ENCODE peak calls at places on chromosome 17, in eight cellular contexts. P, W, H, E, Z, N, Y and X are unnamed samples.

GRCh38 chr17:50559674-50560184 is 786 bp upstream of the CACNA1G start:
- DNase-seq in Z (peak), P (no peak), Y (peak), W (no peak), H (peak), N (peak), E (no peak), X (no peak)

GRCh38 chr17:40168262-40168832 is 8.9 kb upstream of the RAPGEFL1 start:
- DNase-seq in Z (peak), N (peak), H (no peak), W (no peak), P (peak), E (no peak), Y (peak), X (peak)

GRCh38 chr17:1726626-1727257 is 2.2 kb downstream of the WDR81 start:
- DNase-seq in H (peak), W (no peak), N (no peak), Y (no peak), Z (no peak), P (no peak), E (no peak), X (no peak)

GRCh38 chr17:67347826-67348225 is 18.6 kb downstream of the PSMD12 start:
- DNase-seq in Z (no peak), P (no peak), E (no peak), H (no peak), Y (no peak), N (no peak), W (no peak), X (no peak)

GRCh38 chr17:33725675-33726271 is 432.7 kb upstream of the ASIC2 start:
- DNase-seq in H (no peak), Y (peak), E (no peak), W (no peak), Z (peak), N (peak), P (no peak), X (no peak)

GRCh38 chr17:40480501-40481003 is 20.9 kb downstream of the TNS4 start:
- DNase-seq in H (peak), Y (no peak), W (no peak), Z (peak), N (peak), P (no peak), E (peak), X (peak)

GRCh38 chr17:3527896-3528603 is 29.6 kb downstream of the TRPV3 start:
- DNase-seq in P (no peak), Y (no peak), Z (no peak), E (no peak), W (no peak), H (no peak), N (peak), X (no peak)

GRCh38 chr17:8556074-8556473 is 74.5 kb downstream of the MYH10 start:
- DNase-seq in Y (no peak), P (no peak), N (peak), W (no peak), H (no peak), E (no peak), Z (peak), X (no peak)

GRCh38 chr17:75783069-75783783 is 1.4 kb upstream of the UNK start:
- DNase-seq in Z (peak), Y (no peak), P (no peak), W (no peak), E (no peak), N (peak), H (no peak), X (peak)

GRCh38 chr17:15123593-15124590 is 141.2 kb downstream of the PMP22 start:
- DNase-seq in N (peak), H (no peak), E (no peak), W (no peak), Z (no peak), Y (no peak), P (peak), X (no peak)

GRCh38 chr17:83068641-83069570 is 10.5 kb upstream of the METRNL start:
- DNase-seq in Z (no peak), W (peak), P (no peak), Y (no peak), N (no peak), E (peak), H (no peak), X (peak)

GRCh38 chr17:67434061-67434525 is 57.0 kb downstream of the PITPNC1 start:
- DNase-seq in W (peak), Y (no peak), H (no peak), N (no peak), E (peak), Z (no peak), P (no peak), X (peak)

GRCh38 chr17:58284613-58285421 is 4.1 kb upstream of the MPO start:
- DNase-seq in Y (no peak), Z (no peak), E (no peak), H (no peak), W (no peak), P (no peak), N (no peak), X (no peak)

GRCh38 chr17:44203731-44204452 is 4.2 kb upstream of the ATXN7L3 start:
- DNase-seq in Y (peak), Z (peak), N (peak), H (no peak), W (no peak), P (no peak), E (no peak), X (peak)

GRCh38 chr17:65901394-65901793 is 290.5 kb downstream of the CEP112 start:
- DNase-seq in H (no peak), Z (no peak), N (no peak), E (no peak), W (no peak), P (no peak), Y (no peak), X (no peak)

GRCh38 chr17:43660816-43661493 is 767 bp downstream of the MEOX1 start:
- DNase-seq in H (no peak), E (no peak), P (no peak), Z (no peak), N (no peak), W (peak), Y (no peak), X (no peak)

GRCh38 chr17:61490540-61490975 is 38.3 kb downstream of the TBX4 start:
- DNase-seq in E (no peak), Z (peak), Y (no peak), P (peak), N (peak), W (no peak), H (no peak), X (no peak)

GRCh38 chr17:82440991-82441627 is 9.4 kb downstream of the CYBC1 start:
- DNase-seq in Z (no peak), Y (peak), N (no peak), W (no peak), E (peak), P (no peak), H (no peak), X (no peak)

GRCh38 chr17:77127735-77128361 is 12.9 kb upstream of the SEC14L1 start:
- DNase-seq in E (peak), H (no peak), Y (no peak), P (no peak), Z (no peak), W (peak), N (no peak), X (peak)

GRCh38 chr17:60534010-60534555 is 8.0 kb upstream of the APPBP2 start:
- DNase-seq in P (no peak), W (no peak), Z (no peak), E (no peak), Y (no peak), H (no peak), N (no peak), X (no peak)

GRCh38 chr17:83086907-83087787 is 7.7 kb downstream of the METRNL start:
- DNase-seq in H (no peak), W (no peak), Y (no peak), P (no peak), N (no peak), E (no peak), Z (no peak), X (no peak)

GRCh38 chr17:3817851-3818605 is 17.0 kb upstream of the ITGAE start:
- DNase-seq in Z (no peak), H (no peak), P (no peak), Y (no peak), E (no peak), W (no peak), N (no peak), X (no peak)

GRCh38 chr17:35726609-35727460 is 4.6 kb upstream of the RASL10B start:
- DNase-seq in Z (peak), H (no peak), P (peak), W (peak), N (peak), E (no peak), Y (no peak), X (no peak)

GRCh38 chr17:9987779-9988585 is 82.9 kb upstream of the RCVRN start:
- DNase-seq in H (no peak), W (no peak), P (no peak), Y (peak), Z (no peak), E (no peak), N (peak), X (peak)

GRCh38 chr17:70699408-70699807 is 530.1 kb downstream of the KCNJ2 start:
- DNase-seq in H (no peak), W (no peak), Y (no peak), Z (no peak), P (no peak), N (no peak), E (no peak), X (no peak)

GRCh38 chr17:17348872-17349723 is 45.9 kb downstream of the NT5M start:
- DNase-seq in Z (no peak), H (no peak), P (no peak), W (peak), E (no peak), N (no peak), Y (no peak), X (no peak)

GRCh38 chr17:62075308-62075815 is 10.3 kb upstream of the MED13 start:
- DNase-seq in Z (no peak), N (peak), P (no peak), Y (no peak), H (no peak), W (no peak), E (no peak), X (no peak)

GRCh38 chr17:10197721-10198508 is 491 bp downstream of the GAS7 start:
- DNase-seq in P (no peak), E (no peak), H (peak), Z (no peak), Y (no peak), W (peak), N (no peak), X (no peak)

GRCh38 chr17:74268052-74268451 is 6.0 kb upstream of the DNAI2 start:
- DNase-seq in E (no peak), P (no peak), Z (no peak), Y (no peak), W (no peak), H (no peak), N (no peak), X (no peak)

GRCh38 chr17:66850692-66851091 is 15.8 kb downstream of the CACNG5 start:
- DNase-seq in P (no peak), W (no peak), N (peak), H (no peak), Y (no peak), Z (no peak), E (no peak), X (no peak)

GRCh38 chr17:71180801-71181385 is 939.9 kb upstream of the SOX9 start:
- DNase-seq in P (no peak), W (no peak), N (no peak), E (no peak), Y (no peak), H (no peak), Z (peak), X (no peak)

DNA sequence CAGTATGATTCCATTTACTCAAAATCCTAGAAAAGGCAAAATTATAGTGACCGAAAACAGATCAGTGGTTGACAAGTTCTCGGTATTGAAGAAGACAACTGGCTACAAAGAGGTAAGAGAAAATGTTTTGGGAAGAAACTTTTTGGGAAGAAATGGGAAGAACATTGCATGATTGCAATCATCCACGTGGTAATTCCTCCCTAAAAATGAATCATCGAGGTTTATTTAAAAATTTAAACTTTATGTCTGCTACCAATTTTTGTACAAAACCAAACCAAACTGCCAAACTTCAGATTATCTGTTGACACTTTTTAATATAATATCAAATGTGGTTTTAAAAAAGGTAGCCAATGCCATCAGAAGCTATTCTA is 8.1 kb downstream of the SMURF2 start:
- DNase-seq in Y (no peak), H (no peak), E (no peak), P (no peak), Z (peak), W (no peak), N (peak), X (no peak)
- H3K4me3 ChIP-seq in Y (no peak), H (no peak), E (no peak), P (no peak), Z (peak), W (no peak), N (no peak), X (no peak)

GRCh38 chr17:38456031-38456815 is 28.0 kb downstream of the ARHGAP23 start:
- DNase-seq in P (no peak), N (no peak), W (no peak), Y (peak), Z (no peak), H (no peak), E (no peak), X (no peak)
- H3K4me3 ChIP-seq in P (peak), N (no peak), W (no peak), Y (peak), Z (no peak), H (no peak), E (no peak), X (no peak)

GRCh38 chr17:42184717-42185496 is at the start of gene HCRT:
- DNase-seq in Y (no peak), Z (no peak), W (no peak), N (no peak), H (no peak), E (no peak), P (no peak), X (no peak)
- H3K4me3 ChIP-seq in Y (no peak), Z (no peak), W (peak), N (peak), H (peak), E (no peak), P (peak), X (peak)

GRCh38 chr17:78384479-78385175 is 6.2 kb downstream of the PGS1 start:
- DNase-seq in W (no peak), E (no peak), Z (no peak), Y (no peak), N (no peak), H (no peak), P (no peak), X (no peak)
- H3K4me3 ChIP-seq in W (no peak), E (no peak), Z (no peak), Y (no peak), N (peak), H (no peak), P (peak), X (peak)

GRCh38 chr17:45985447-45985846 is 13.6 kb upstream of the STH start:
- DNase-seq in H (no peak), W (no peak), Z (no peak), N (no peak), E (no peak), P (no peak), Y (no peak), X (no peak)
- H3K4me3 ChIP-seq in H (no peak), W (no peak), Z (no peak), N (no peak), E (no peak), P (no peak), Y (no peak), X (no peak)

DNA sequence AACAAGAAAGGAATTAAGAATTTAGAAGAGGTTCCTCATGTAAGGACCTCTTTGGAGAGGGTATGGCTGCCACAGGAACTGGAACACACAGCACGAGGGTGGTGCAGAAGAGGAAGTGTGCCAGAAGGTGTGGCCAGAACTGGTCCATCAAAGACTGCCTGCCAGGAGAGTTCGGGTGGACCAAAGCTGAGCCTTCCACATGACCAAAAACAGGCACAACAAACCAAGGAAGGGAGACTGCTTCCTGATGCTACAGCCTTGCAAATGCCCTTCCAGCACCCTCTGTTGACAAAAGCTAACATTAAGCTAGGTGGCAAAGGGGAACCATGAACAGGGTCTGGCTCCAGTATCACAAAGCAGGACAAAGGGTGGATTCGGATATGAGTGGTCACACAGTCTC is 125.8 kb upstream of the TMEM97 start:
- DNase-seq in H (no peak), N (no peak), Z (no peak), W (no peak), E (no peak), P (no peak), Y (no peak), X (no peak)
- H3K4me3 ChIP-seq in H (no peak), N (no peak), Z (no peak), W (no peak), E (no peak), P (no peak), Y (no peak), X (no peak)

DNA sequence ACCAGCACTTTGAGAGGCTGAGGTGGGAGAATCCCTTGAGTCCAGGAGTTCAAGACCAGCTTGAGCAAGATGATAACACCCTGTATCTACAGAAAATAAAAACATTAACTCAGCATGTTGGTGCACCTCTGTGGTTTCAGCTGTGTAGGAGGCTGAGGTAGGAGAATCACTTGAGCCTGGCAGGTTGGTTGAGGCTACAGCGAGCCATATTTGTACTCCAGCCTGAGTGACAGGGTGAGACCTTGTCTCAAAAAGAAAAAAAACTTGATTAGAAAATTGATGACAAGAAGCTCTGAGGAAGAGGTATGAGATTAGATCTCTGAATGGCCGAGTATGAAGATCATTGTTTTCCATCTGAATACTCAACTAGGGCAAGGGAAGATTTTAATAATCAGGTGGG is 31.0 kb downstream of the SCPEP1 start:
- DNase-seq in Z (no peak), P (no peak), W (no peak), H (no peak), N (no peak), E (no peak), Y (no peak), X (no peak)
- H3K4me3 ChIP-seq in Z (no peak), P (no peak), W (no peak), H (no peak), N (no peak), E (no peak), Y (no peak), X (no peak)

DNA sequence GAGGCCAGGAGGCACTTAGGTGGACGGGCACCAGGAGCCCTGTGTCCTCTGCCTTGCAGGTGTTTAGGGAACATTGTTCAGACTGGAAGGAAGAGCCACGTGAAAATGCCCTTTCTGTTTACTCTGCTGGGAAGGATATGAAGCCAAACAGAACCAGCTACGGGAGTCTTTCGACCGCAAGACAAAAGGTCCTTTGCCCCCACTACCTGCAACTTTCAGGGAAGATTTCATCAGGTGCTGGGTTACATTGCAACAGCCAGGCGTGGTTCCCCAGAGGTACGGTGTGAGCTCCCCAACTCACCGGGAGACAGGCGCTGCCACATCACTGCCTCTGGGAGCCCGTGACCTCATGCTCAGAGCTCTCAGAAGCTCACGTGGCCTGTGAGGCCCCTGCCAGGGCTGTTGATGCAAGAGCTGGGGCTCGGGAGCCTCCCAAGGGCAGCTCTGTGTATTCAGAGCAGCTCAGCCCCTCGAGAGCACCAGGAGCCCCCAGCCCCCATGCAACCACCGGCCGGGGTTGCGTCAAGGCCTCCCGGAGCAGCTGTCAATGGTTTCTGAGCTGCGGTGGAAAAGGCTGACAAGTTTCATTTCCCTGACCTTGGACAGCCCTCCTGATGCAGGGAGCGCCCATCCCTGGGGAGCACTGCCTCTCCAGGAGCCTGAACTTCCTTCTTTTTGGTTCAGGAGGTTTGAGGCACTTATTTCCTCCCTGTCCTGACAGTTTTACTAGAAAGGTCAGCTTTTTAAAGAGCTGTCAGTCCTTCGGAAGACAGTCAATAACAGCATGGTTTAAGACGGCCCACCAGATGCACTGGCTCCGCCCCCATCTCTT is 42.1 kb downstream of the TBC1D16 start:
- DNase-seq in Z (no peak), E (peak), N (peak), H (peak), P (peak), Y (peak), W (peak), X (no peak)
- H3K4me3 ChIP-seq in Z (no peak), E (no peak), N (peak), H (no peak), P (no peak), Y (no peak), W (no peak), X (no peak)